ENCODE peak calls at places on chromosomes 12 and 14, in four cellular contexts. L, K, Q and O are unnamed samples.

GRCh38 chr12:119949145-119949544 is 39.9 kb upstream of the BICDL1 start:
- DNase-seq in L (no peak), K (no peak), Q (no peak), O (no peak)

GRCh38 chr14:38578278-38578681 is 322.4 kb upstream of the CLEC14A start:
- DNase-seq in L (no peak), K (no peak), Q (no peak), O (peak; percentile 23)

GRCh38 chr12:64187370-64187769 is 34.7 kb downstream of the KICS2 start:
- DNase-seq in L (no peak), K (no peak), Q (no peak), O (no peak)

GRCh38 chr12:64088431-64089349 is 133.4 kb downstream of the KICS2 start:
- DNase-seq in L (no peak), K (peak; percentile 35), Q (peak; percentile 74), O (peak; percentile 77)

GRCh38 chr12:103924761-103925641 is 5.2 kb upstream of the HSP90B1 start:
- DNase-seq in L (no peak), K (no peak), Q (no peak), O (peak; percentile 18)

GRCh38 chr12:52628841-52629240 is 10.5 kb upstream of the KRT73 start:
- DNase-seq in L (no peak), K (no peak), Q (no peak), O (no peak)

GRCh38 chr12:111757361-111758119 is 9.2 kb upstream of the ALDH2 start:
- DNase-seq in L (peak; percentile 76), K (no peak), Q (peak; percentile 70), O (no peak)

GRCh38 chr12:20601668-20602280 is 93.4 kb upstream of the SLCO1C1 start:
- DNase-seq in L (peak; percentile 10), K (no peak), Q (no peak), O (no peak)

GRCh38 chr14:99540196-99541032 is 59.2 kb downstream of the CCNK start:
- DNase-seq in L (no peak), K (no peak), Q (no peak), O (peak; percentile 97)

GRCh38 chr14:21042918-21043317 is 756 bp downstream of the RNASE7 start:
- DNase-seq in L (no peak), K (no peak), Q (no peak), O (no peak)

GRCh38 chr12:62679569-62679968 is 212.9 kb downstream of the MON2 start:
- DNase-seq in L (no peak), K (no peak), Q (no peak), O (no peak)

GRCh38 chr14:71994416-71994815 is 62.2 kb downstream of the RGS6 start:
- DNase-seq in L (no peak), K (no peak), Q (no peak), O (no peak)

GRCh38 chr14:32022938-32023466 is 54.1 kb upstream of the ARHGAP5 start:
- DNase-seq in L (no peak), K (no peak), Q (no peak), O (no peak)

GRCh38 chr12:126480396-126480795 is 1415.2 kb downstream of the AACS start:
- DNase-seq in L (no peak), K (no peak), Q (no peak), O (no peak)

GRCh38 chr12:88409257-88409656 is 171.0 kb downstream of the KITLG start:
- DNase-seq in L (no peak), K (no peak), Q (no peak), O (no peak)

GRCh38 chr12:51389302-51389999 is 1.8 kb downstream of the GALNT6 start:
- DNase-seq in L (no peak), K (no peak), Q (no peak), O (no peak)

GRCh38 chr12:122849352-122850047 is 14.2 kb downstream of the HIP1R start:
- DNase-seq in L (no peak), K (no peak), Q (no peak), O (no peak)

GRCh38 chr12:52901715-52902541 is 2.9 kb downstream of the KRT8 start:
- DNase-seq in L (no peak), K (no peak), Q (no peak), O (no peak)

GRCh38 chr14:29805415-29806123 is 122.1 kb downstream of the PRKD1 start:
- DNase-seq in L (no peak), K (peak; percentile 44), Q (peak; percentile 73), O (no peak)

GRCh38 chr12:52091061-52091460 is 11.6 kb downstream of the SMIM41 start:
- DNase-seq in L (no peak), K (no peak), Q (no peak), O (no peak)

GRCh38 chr12:75690556-75690955 is 179.1 kb upstream of the KRR1 start:
- DNase-seq in L (no peak), K (no peak), Q (no peak), O (no peak)

GRCh38 chr14:73759183-73759713 is 45.1 kb upstream of the PNMA1 start:
- DNase-seq in L (peak; percentile 66), K (peak; percentile 61), Q (peak; percentile 67), O (peak; percentile 67)

GRCh38 chr12:123150804-123151678 is at the start of gene PITPNM2:
- DNase-seq in L (peak; percentile 55), K (peak; percentile 30), Q (peak; percentile 51), O (peak; percentile 71)

GRCh38 chr12:7346571-7347225 is 42.8 kb downstream of the ACSM4 start:
- DNase-seq in L (no peak), K (no peak), Q (no peak), O (no peak)

GRCh38 chr12:121970901-121971300 is 50.8 kb upstream of the BCL7A start:
- DNase-seq in L (no peak), K (no peak), Q (no peak), O (peak; percentile 36)

GRCh38 chr12:3032161-3032560 is 45.0 kb upstream of the TSPAN9 start:
- DNase-seq in L (no peak), K (no peak), Q (no peak), O (no peak)

GRCh38 chr14:56205906-56206305 is 87.7 kb downstream of the PELI2 start:
- DNase-seq in L (no peak), K (no peak), Q (no peak), O (no peak)

GRCh38 chr14:95432152-95433093 is 84.0 kb downstream of the SYNE3 start:
- DNase-seq in L (peak; percentile 47), K (peak; percentile 36), Q (no peak), O (peak; percentile 76)

GRCh38 chr14:95428557-95428956 is 87.9 kb downstream of the SYNE3 start:
- DNase-seq in L (no peak), K (no peak), Q (no peak), O (no peak)

GRCh38 chr14:95434161-95434560 is 82.3 kb downstream of the SYNE3 start:
- DNase-seq in L (no peak), K (no peak), Q (no peak), O (no peak)

GRCh38 chr14:95433094-95433478 is 83.4 kb downstream of the SYNE3 start:
- DNase-seq in L (no peak), K (no peak), Q (no peak), O (no peak)

GRCh38 chr14:95431199-95432145 is 85.0 kb downstream of the SYNE3 start:
- DNase-seq in L (peak; percentile 65), K (no peak), Q (no peak), O (no peak)
- TF ChIP-seq CTCF in L (peak; percentile 82), K (peak; percentile 56), Q (peak; percentile 46), O (peak; percentile 69)

GRCh38 chr12:12613334-12613733 is 1.7 kb downstream of the CREBL2 start:
- DNase-seq in L (no peak), K (no peak), Q (no peak), O (no peak)
- H3K4me3 ChIP-seq in L (no peak overlapping the region), K (peak overlapping the region; percentile 8), Q (peak overlapping the region; percentile 78), O (no peak overlapping the region)

GRCh38 chr12:389138-390096 is at the start of gene KDM5A:
- DNase-seq in L (peak; percentile 96), K (peak; percentile 63), Q (peak; percentile 81), O (peak; percentile 92)
- H3K4me1 ChIP-seq in L (peaks cover 26% of the 10 kb centered on the region), K (peaks cover 45% of the 10 kb centered on the region), Q (no peaks in the 10 kb centered on the region), O (no peaks in the 10 kb centered on the region)

GRCh38 chr14:105014032-105014431 is 6.9 kb downstream of the CDCA4 start:
- DNase-seq in L (no peak), K (no peak), Q (no peak), O (no peak)

GRCh38 chr14:105011312-105011990 is 9.4 kb downstream of the CDCA4 start:
- DNase-seq in L (no peak), K (no peak), Q (no peak), O (no peak)

GRCh38 chr14:105014631-105015030 is 6.3 kb downstream of the CDCA4 start:
- DNase-seq in L (no peak), K (no peak), Q (no peak), O (no peak)

GRCh38 chr14:105012171-105012985 is 8.5 kb downstream of the CDCA4 start:
- DNase-seq in L (no peak), K (no peak), Q (no peak), O (peak; percentile 62)

DNA sequence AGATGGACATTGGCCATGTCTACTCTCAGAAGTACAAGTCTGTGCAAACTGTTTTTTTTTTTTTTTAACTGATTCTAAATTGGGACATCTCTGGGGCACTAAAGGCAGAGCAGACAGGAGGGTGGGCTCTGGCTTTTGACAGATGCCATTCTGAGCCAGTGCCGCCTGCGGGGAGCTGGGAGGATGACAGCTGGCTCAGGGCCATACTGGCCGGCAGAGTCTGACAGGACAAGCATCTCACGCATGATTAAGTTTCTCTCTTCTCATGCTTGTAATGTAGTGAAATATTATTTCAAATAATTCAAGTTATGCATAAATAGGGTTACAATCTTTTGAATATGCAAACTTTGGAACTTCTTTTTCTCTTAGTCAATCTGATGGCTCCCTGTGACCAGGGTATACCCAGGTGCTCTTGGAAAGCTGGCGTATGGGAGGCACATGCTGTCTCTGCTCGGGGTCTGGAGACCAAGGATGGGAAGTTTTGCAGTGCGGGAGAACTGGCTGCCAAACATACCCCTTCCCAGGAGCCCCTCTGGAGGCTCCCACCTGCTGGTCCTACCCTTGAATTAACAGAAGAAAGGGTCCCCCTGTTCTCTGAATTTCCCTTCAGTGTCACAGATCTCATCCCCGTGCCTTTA is 7.6 kb downstream of the CDCA4 start:
- DNase-seq in L (peak; percentile 50), K (no peak), Q (no peak), O (peak; percentile 86)
- TF ChIP-seq CTCF in L (no peak), K (no peak), Q (peak; percentile 22), O (peak; percentile 57)